ENCODE peak calls at places on chromosome X, in eight cellular contexts. One of them, this sample, is unnamed. For H3K27me3, the result is how much of the 10 kb centered on the place peaks cover.

GRCh38 chrX:119887721-119888425 is 7.8 kb upstream of the AKAP14 start:
- DNase-seq in IMR-90: peak
- DNase-seq in testis: peak
- DNase-seq in stomach: peak
- DNase-seq in CD8-positive, alpha-beta T cell: peak
- DNase-seq in psoas muscle: peak
- DNase-seq in HCT116: peak
- DNase-seq in upper lobe of left lung: peak
- DNase-seq in this sample: peak

GRCh38 chrX:7228226-7228625 is 80.3 kb upstream of the PUDP start:
- DNase-seq in IMR-90: no peak
- DNase-seq in testis: no peak
- DNase-seq in stomach: no peak
- DNase-seq in CD8-positive, alpha-beta T cell: no peak
- DNase-seq in psoas muscle: no peak
- DNase-seq in HCT116: no peak
- DNase-seq in upper lobe of left lung: no peak
- DNase-seq in this sample: no peak

GRCh38 chrX:135295238-135295943 is 13.9 kb upstream of the ETDC start:
- DNase-seq in IMR-90: peak
- DNase-seq in testis: peak
- DNase-seq in stomach: no peak
- DNase-seq in CD8-positive, alpha-beta T cell: peak
- DNase-seq in psoas muscle: peak
- DNase-seq in HCT116: no peak
- DNase-seq in upper lobe of left lung: peak
- DNase-seq in this sample: peak

GRCh38 chrX:21509912-21510311 is 135.7 kb downstream of the CNKSR2 start:
- DNase-seq in IMR-90: peak
- DNase-seq in testis: no peak
- DNase-seq in stomach: no peak
- DNase-seq in CD8-positive, alpha-beta T cell: no peak
- DNase-seq in psoas muscle: no peak
- DNase-seq in HCT116: no peak
- DNase-seq in upper lobe of left lung: no peak
- DNase-seq in this sample: no peak

GRCh38 chrX:33194876-33195433 is 16.4 kb downstream of the DMD start:
- DNase-seq in IMR-90: peak
- DNase-seq in testis: no peak
- DNase-seq in stomach: no peak
- DNase-seq in CD8-positive, alpha-beta T cell: no peak
- DNase-seq in psoas muscle: no peak
- DNase-seq in HCT116: no peak
- DNase-seq in upper lobe of left lung: no peak
- DNase-seq in this sample: no peak

GRCh38 chrX:115388879-115389278 is 99.4 kb downstream of the LUZP4 start:
- DNase-seq in IMR-90: peak
- DNase-seq in testis: no peak
- DNase-seq in stomach: no peak
- DNase-seq in CD8-positive, alpha-beta T cell: no peak
- DNase-seq in psoas muscle: no peak
- DNase-seq in HCT116: no peak
- DNase-seq in upper lobe of left lung: no peak
- DNase-seq in this sample: no peak

GRCh38 chrX:39869846-39870601 is 227.7 kb downstream of the BCOR start:
- DNase-seq in IMR-90: peak
- DNase-seq in testis: no peak
- DNase-seq in stomach: no peak
- DNase-seq in CD8-positive, alpha-beta T cell: peak
- DNase-seq in psoas muscle: no peak
- DNase-seq in HCT116: no peak
- DNase-seq in upper lobe of left lung: peak
- DNase-seq in this sample: peak

GRCh38 chrX:13078739-13079444 is 34.5 kb upstream of the FAM9C start:
- DNase-seq in IMR-90: peak
- DNase-seq in testis: peak
- DNase-seq in stomach: peak
- DNase-seq in CD8-positive, alpha-beta T cell: no peak
- DNase-seq in psoas muscle: peak
- DNase-seq in HCT116: no peak
- DNase-seq in upper lobe of left lung: peak
- DNase-seq in this sample: peak

GRCh38 chrX:21725498-21725897 is 32.4 kb downstream of the SMPX start:
- DNase-seq in IMR-90: peak
- DNase-seq in testis: no peak
- DNase-seq in stomach: no peak
- DNase-seq in CD8-positive, alpha-beta T cell: no peak
- DNase-seq in psoas muscle: no peak
- DNase-seq in HCT116: peak
- DNase-seq in upper lobe of left lung: no peak
- DNase-seq in this sample: no peak

GRCh38 chrX:107632291-107632690 is 4.0 kb downstream of the PRPS1 start:
- DNase-seq in IMR-90: no peak
- DNase-seq in testis: no peak
- DNase-seq in stomach: no peak
- DNase-seq in CD8-positive, alpha-beta T cell: no peak
- DNase-seq in psoas muscle: no peak
- DNase-seq in HCT116: no peak
- DNase-seq in upper lobe of left lung: no peak
- DNase-seq in this sample: no peak

GRCh38 chrX:11334165-11334564 is 41.0 kb downstream of the AMELX start:
- DNase-seq in IMR-90: peak
- DNase-seq in testis: no peak
- DNase-seq in stomach: no peak
- DNase-seq in CD8-positive, alpha-beta T cell: no peak
- DNase-seq in psoas muscle: no peak
- DNase-seq in HCT116: no peak
- DNase-seq in upper lobe of left lung: no peak
- DNase-seq in this sample: no peak

GRCh38 chrX:69961365-69962072 is 88.2 kb downstream of the AWAT2 start:
- DNase-seq in IMR-90: peak
- DNase-seq in testis: no peak
- DNase-seq in stomach: no peak
- DNase-seq in CD8-positive, alpha-beta T cell: no peak
- DNase-seq in psoas muscle: no peak
- DNase-seq in HCT116: no peak
- DNase-seq in upper lobe of left lung: no peak
- DNase-seq in this sample: peak

GRCh38 chrX:69959712-69960111 is 90.0 kb downstream of the AWAT2 start:
- DNase-seq in IMR-90: no peak
- DNase-seq in testis: no peak
- DNase-seq in stomach: no peak
- DNase-seq in CD8-positive, alpha-beta T cell: no peak
- DNase-seq in psoas muscle: no peak
- DNase-seq in HCT116: no peak
- DNase-seq in upper lobe of left lung: no peak
- DNase-seq in this sample: no peak
- H3K27me3 ChIP-seq in IMR-90: under half
- H3K27me3 ChIP-seq in testis: under half
- H3K27me3 ChIP-seq in stomach: under half
- H3K27me3 ChIP-seq in CD8-positive, alpha-beta T cell: under half
- H3K27me3 ChIP-seq in psoas muscle: under half
- H3K27me3 ChIP-seq in HCT116: under half
- H3K27me3 ChIP-seq in upper lobe of left lung: under half
- H3K27me3 ChIP-seq in this sample: under half

GRCh38 chrX:153926594-153926862 is 464 bp upstream of the ARHGAP4 start:
- DNase-seq in IMR-90: no peak
- DNase-seq in testis: no peak
- DNase-seq in stomach: no peak
- DNase-seq in CD8-positive, alpha-beta T cell: no peak
- DNase-seq in psoas muscle: no peak
- DNase-seq in HCT116: no peak
- DNase-seq in upper lobe of left lung: no peak
- DNase-seq in this sample: no peak
- H3K27ac ChIP-seq in IMR-90: no peak
- H3K27ac ChIP-seq in testis: peak
- H3K27ac ChIP-seq in stomach: peak
- H3K27ac ChIP-seq in CD8-positive, alpha-beta T cell: peak
- H3K27ac ChIP-seq in psoas muscle: peak
- H3K27ac ChIP-seq in HCT116: peak
- H3K27ac ChIP-seq in upper lobe of left lung: peak
- H3K27ac ChIP-seq in this sample: no peak

GRCh38 chrX:124228849-124229248 is 103.6 kb upstream of the TEX13D start:
- DNase-seq in IMR-90: no peak
- DNase-seq in testis: no peak
- DNase-seq in stomach: no peak
- DNase-seq in CD8-positive, alpha-beta T cell: no peak
- DNase-seq in psoas muscle: no peak
- DNase-seq in HCT116: no peak
- DNase-seq in upper lobe of left lung: no peak
- DNase-seq in this sample: no peak
- TF ChIP-seq CTCF in IMR-90: no peak
- TF ChIP-seq CTCF in testis: peak
- TF ChIP-seq CTCF in stomach: no peak
- TF ChIP-seq CTCF in CD8-positive, alpha-beta T cell: no peak
- TF ChIP-seq CTCF in psoas muscle: no peak
- TF ChIP-seq CTCF in HCT116: peak
- TF ChIP-seq CTCF in upper lobe of left lung: no peak
- TF ChIP-seq CTCF in this sample: no peak

GRCh38 chrX:25005034-25005381 is 10.8 kb downstream of the ARX start:
- DNase-seq in IMR-90: no peak
- DNase-seq in testis: no peak
- DNase-seq in stomach: no peak
- DNase-seq in CD8-positive, alpha-beta T cell: no peak
- DNase-seq in psoas muscle: no peak
- DNase-seq in HCT116: no peak
- DNase-seq in upper lobe of left lung: no peak
- DNase-seq in this sample: no peak

GRCh38 chrX:25003066-25003849 is 12.5 kb downstream of the ARX start:
- DNase-seq in IMR-90: no peak
- DNase-seq in testis: no peak
- DNase-seq in stomach: no peak
- DNase-seq in CD8-positive, alpha-beta T cell: no peak
- DNase-seq in psoas muscle: no peak
- DNase-seq in HCT116: no peak
- DNase-seq in upper lobe of left lung: no peak
- DNase-seq in this sample: no peak

GRCh38 chrX:25004485-25005032 is 11.2 kb downstream of the ARX start:
- DNase-seq in IMR-90: no peak
- DNase-seq in testis: no peak
- DNase-seq in stomach: no peak
- DNase-seq in CD8-positive, alpha-beta T cell: no peak
- DNase-seq in psoas muscle: no peak
- DNase-seq in HCT116: no peak
- DNase-seq in upper lobe of left lung: no peak
- DNase-seq in this sample: no peak

GRCh38 chrX:25002658-25003015 is 13.1 kb downstream of the ARX start:
- DNase-seq in IMR-90: no peak
- DNase-seq in testis: no peak
- DNase-seq in stomach: no peak
- DNase-seq in CD8-positive, alpha-beta T cell: no peak
- DNase-seq in psoas muscle: no peak
- DNase-seq in HCT116: no peak
- DNase-seq in upper lobe of left lung: no peak
- DNase-seq in this sample: no peak

GRCh38 chrX:25004040-25004439 is 11.7 kb downstream of the ARX start:
- DNase-seq in IMR-90: no peak
- DNase-seq in testis: no peak
- DNase-seq in stomach: no peak
- DNase-seq in CD8-positive, alpha-beta T cell: no peak
- DNase-seq in psoas muscle: no peak
- DNase-seq in HCT116: no peak
- DNase-seq in upper lobe of left lung: no peak
- DNase-seq in this sample: no peak
- H3K27me3 ChIP-seq in IMR-90: half or more
- H3K27me3 ChIP-seq in testis: under half
- H3K27me3 ChIP-seq in stomach: half or more
- H3K27me3 ChIP-seq in CD8-positive, alpha-beta T cell: under half
- H3K27me3 ChIP-seq in psoas muscle: under half
- H3K27me3 ChIP-seq in HCT116: under half
- H3K27me3 ChIP-seq in upper lobe of left lung: under half
- H3K27me3 ChIP-seq in this sample: under half

DNA sequence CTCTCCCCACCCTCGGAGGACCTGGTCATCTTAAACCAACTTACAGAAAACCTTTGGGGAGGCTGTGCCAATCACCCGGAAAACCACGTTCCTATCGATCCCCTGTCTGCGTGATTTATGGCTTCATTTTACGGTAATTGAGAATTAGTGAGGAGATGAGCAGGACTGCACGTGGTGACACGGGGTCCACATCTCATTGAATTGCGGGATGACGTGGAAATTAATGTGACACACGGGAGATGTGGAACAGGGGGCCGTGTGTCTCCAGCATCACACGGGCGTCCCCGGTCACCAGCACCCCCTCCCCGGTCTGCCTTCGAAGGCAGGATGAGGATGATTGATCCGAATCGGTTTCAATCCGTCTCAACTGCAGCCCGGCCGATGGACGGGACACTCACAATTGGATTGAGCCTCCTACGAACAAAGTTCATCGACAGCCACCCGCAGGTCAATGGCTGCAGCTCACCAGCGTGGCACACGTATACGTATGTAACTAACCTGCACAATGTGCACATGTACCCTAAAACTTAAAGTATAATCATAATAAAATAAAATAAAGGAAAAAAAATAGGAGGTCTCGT is 160.3 kb downstream of the SHOX start:
- DNase-seq in IMR-90: no peak
- DNase-seq in testis: no peak
- DNase-seq in stomach: no peak
- DNase-seq in CD8-positive, alpha-beta T cell: no peak
- DNase-seq in psoas muscle: no peak
- DNase-seq in HCT116: no peak
- DNase-seq in upper lobe of left lung: no peak
- DNase-seq in this sample: no peak
- H3K27ac ChIP-seq in IMR-90: no peak
- H3K27ac ChIP-seq in testis: no peak
- H3K27ac ChIP-seq in stomach: no peak
- H3K27ac ChIP-seq in CD8-positive, alpha-beta T cell: no peak
- H3K27ac ChIP-seq in psoas muscle: no peak
- H3K27ac ChIP-seq in HCT116: no peak
- H3K27ac ChIP-seq in upper lobe of left lung: no peak
- H3K27ac ChIP-seq in this sample: no peak

GRCh38 chrX:23392195-23392594 is 57.5 kb downstream of the PTCHD1 start:
- DNase-seq in IMR-90: no peak
- DNase-seq in testis: no peak
- DNase-seq in stomach: no peak
- DNase-seq in CD8-positive, alpha-beta T cell: no peak
- DNase-seq in psoas muscle: no peak
- DNase-seq in HCT116: no peak
- DNase-seq in upper lobe of left lung: no peak
- DNase-seq in this sample: no peak
- TF ChIP-seq CTCF in IMR-90: no peak
- TF ChIP-seq CTCF in testis: no peak
- TF ChIP-seq CTCF in stomach: no peak
- TF ChIP-seq CTCF in CD8-positive, alpha-beta T cell: no peak
- TF ChIP-seq CTCF in psoas muscle: no peak
- TF ChIP-seq CTCF in HCT116: no peak
- TF ChIP-seq CTCF in upper lobe of left lung: no peak
- TF ChIP-seq CTCF in this sample: no peak